ENCODE peak calls at places on chromosome 15, in eight cellular contexts. One of them, this sample, is unnamed.

GRCh38 chr15:56524915-56525314 is 60.0 kb upstream of the MNS1 start:
- DNase-seq in DMS153: no peak
- DNase-seq in breast epithelium: no peak
- DNase-seq in GM12865: no peak
- DNase-seq in amniotic stem cell: no peak
- DNase-seq in Caco-2: no peak
- DNase-seq in activated CD8-positive, alpha-beta memory T cell treated with anti-CD3 and anti-CD28 coated beads for 48 hours: no peak
- DNase-seq in COR-L47: no peak
- DNase-seq in this sample: no peak

GRCh38 chr15:52657338-52657737 is 21.9 kb downstream of the ATOSA start:
- DNase-seq in Caco-2: no peak
- DNase-seq in GM12865: no peak
- DNase-seq in DMS153: no peak
- DNase-seq in activated CD8-positive, alpha-beta memory T cell treated with anti-CD3 and anti-CD28 coated beads for 48 hours: no peak
- DNase-seq in breast epithelium: no peak
- DNase-seq in COR-L47: no peak
- DNase-seq in amniotic stem cell: peak; percentile 18
- DNase-seq in this sample: no peak

GRCh38 chr15:92922405-92923002 is 22.4 kb downstream of the CHD2 start:
- DNase-seq in GM12865: peak; percentile 41
- DNase-seq in amniotic stem cell: no peak
- DNase-seq in activated CD8-positive, alpha-beta memory T cell treated with anti-CD3 and anti-CD28 coated beads for 48 hours: no peak
- DNase-seq in COR-L47: no peak
- DNase-seq in Caco-2: no peak
- DNase-seq in breast epithelium: no peak
- DNase-seq in DMS153: no peak
- DNase-seq in this sample: no peak

GRCh38 chr15:96171271-96171739 is 159.2 kb upstream of the NR2F2 start:
- DNase-seq in amniotic stem cell: no peak
- DNase-seq in breast epithelium: no peak
- DNase-seq in COR-L47: no peak
- DNase-seq in GM12865: no peak
- DNase-seq in activated CD8-positive, alpha-beta memory T cell treated with anti-CD3 and anti-CD28 coated beads for 48 hours: no peak
- DNase-seq in Caco-2: peak; percentile 84
- DNase-seq in DMS153: no peak
- DNase-seq in this sample: no peak

GRCh38 chr15:66872394-66872793 is 170.4 kb downstream of the SMAD6 start:
- DNase-seq in activated CD8-positive, alpha-beta memory T cell treated with anti-CD3 and anti-CD28 coated beads for 48 hours: no peak
- DNase-seq in breast epithelium: no peak
- DNase-seq in amniotic stem cell: no peak
- DNase-seq in COR-L47: no peak
- DNase-seq in Caco-2: no peak
- DNase-seq in DMS153: no peak
- DNase-seq in GM12865: no peak
- DNase-seq in this sample: no peak

GRCh38 chr15:65829150-65829764 is 37.2 kb upstream of the DENND4A start:
- DNase-seq in breast epithelium: no peak
- DNase-seq in activated CD8-positive, alpha-beta memory T cell treated with anti-CD3 and anti-CD28 coated beads for 48 hours: no peak
- DNase-seq in DMS153: no peak
- DNase-seq in COR-L47: peak; percentile 36
- DNase-seq in GM12865: peak; percentile 61
- DNase-seq in amniotic stem cell: no peak
- DNase-seq in Caco-2: peak; percentile 32
- DNase-seq in this sample: no peak

GRCh38 chr15:64772964-64773363 is 2.4 kb downstream of the RBPMS2 start:
- DNase-seq in DMS153: no peak
- DNase-seq in GM12865: no peak
- DNase-seq in Caco-2: no peak
- DNase-seq in amniotic stem cell: no peak
- DNase-seq in COR-L47: no peak
- DNase-seq in breast epithelium: no peak
- DNase-seq in activated CD8-positive, alpha-beta memory T cell treated with anti-CD3 and anti-CD28 coated beads for 48 hours: no peak
- DNase-seq in this sample: no peak

GRCh38 chr15:50150851-50151250 is 31.1 kb upstream of the SLC27A2 start:
- DNase-seq in breast epithelium: no peak
- DNase-seq in activated CD8-positive, alpha-beta memory T cell treated with anti-CD3 and anti-CD28 coated beads for 48 hours: no peak
- DNase-seq in GM12865: no peak
- DNase-seq in DMS153: no peak
- DNase-seq in amniotic stem cell: no peak
- DNase-seq in COR-L47: no peak
- DNase-seq in Caco-2: no peak
- DNase-seq in this sample: no peak

GRCh38 chr15:100937171-100937570 is 18.0 kb downstream of the LRRK1 start:
- DNase-seq in amniotic stem cell: no peak
- DNase-seq in GM12865: no peak
- DNase-seq in breast epithelium: no peak
- DNase-seq in Caco-2: no peak
- DNase-seq in DMS153: no peak
- DNase-seq in activated CD8-positive, alpha-beta memory T cell treated with anti-CD3 and anti-CD28 coated beads for 48 hours: no peak
- DNase-seq in COR-L47: no peak
- DNase-seq in this sample: no peak

GRCh38 chr15:88256261-88257230 is at the start of gene NTRK3:
- DNase-seq in GM12865: no peak
- DNase-seq in DMS153: no peak
- DNase-seq in amniotic stem cell: no peak
- DNase-seq in Caco-2: no peak
- DNase-seq in COR-L47: no peak
- DNase-seq in activated CD8-positive, alpha-beta memory T cell treated with anti-CD3 and anti-CD28 coated beads for 48 hours: no peak
- DNase-seq in breast epithelium: no peak
- DNase-seq in this sample: no peak

GRCh38 chr15:77550275-77551251 is 82.1 kb downstream of the LINGO1 start:
- DNase-seq in activated CD8-positive, alpha-beta memory T cell treated with anti-CD3 and anti-CD28 coated beads for 48 hours: no peak
- DNase-seq in Caco-2: no peak
- DNase-seq in amniotic stem cell: no peak
- DNase-seq in COR-L47: no peak
- DNase-seq in breast epithelium: no peak
- DNase-seq in GM12865: no peak
- DNase-seq in DMS153: no peak
- DNase-seq in this sample: no peak

GRCh38 chr15:70486451-70487379 is 276.6 kb downstream of the UACA start:
- DNase-seq in Caco-2: no peak
- DNase-seq in breast epithelium: no peak
- DNase-seq in activated CD8-positive, alpha-beta memory T cell treated with anti-CD3 and anti-CD28 coated beads for 48 hours: peak; percentile 84
- DNase-seq in amniotic stem cell: no peak
- DNase-seq in COR-L47: no peak
- DNase-seq in GM12865: peak; percentile 95
- DNase-seq in DMS153: no peak
- DNase-seq in this sample: peak; percentile 83

GRCh38 chr15:65395567-65396185 is 17.9 kb upstream of the IGDCC3 start:
- DNase-seq in activated CD8-positive, alpha-beta memory T cell treated with anti-CD3 and anti-CD28 coated beads for 48 hours: no peak
- DNase-seq in COR-L47: no peak
- DNase-seq in GM12865: no peak
- DNase-seq in breast epithelium: no peak
- DNase-seq in DMS153: no peak
- DNase-seq in Caco-2: no peak
- DNase-seq in amniotic stem cell: no peak
- DNase-seq in this sample: no peak

GRCh38 chr15:51842852-51843737 is 13.6 kb downstream of the TMOD3 start:
- DNase-seq in amniotic stem cell: no peak
- DNase-seq in breast epithelium: no peak
- DNase-seq in Caco-2: peak; percentile 58
- DNase-seq in DMS153: no peak
- DNase-seq in activated CD8-positive, alpha-beta memory T cell treated with anti-CD3 and anti-CD28 coated beads for 48 hours: no peak
- DNase-seq in GM12865: peak; percentile 38
- DNase-seq in COR-L47: no peak
- DNase-seq in this sample: no peak

GRCh38 chr15:69595009-69595825 is 142.6 kb downstream of the RPLP1 start:
- DNase-seq in Caco-2: no peak
- DNase-seq in COR-L47: no peak
- DNase-seq in DMS153: no peak
- DNase-seq in breast epithelium: no peak
- DNase-seq in activated CD8-positive, alpha-beta memory T cell treated with anti-CD3 and anti-CD28 coated beads for 48 hours: no peak
- DNase-seq in amniotic stem cell: no peak
- DNase-seq in GM12865: no peak
- DNase-seq in this sample: no peak

GRCh38 chr15:98853593-98854420 is 153.8 kb downstream of the PGPEP1L start:
- DNase-seq in breast epithelium: no peak
- DNase-seq in activated CD8-positive, alpha-beta memory T cell treated with anti-CD3 and anti-CD28 coated beads for 48 hours: no peak
- DNase-seq in GM12865: no peak
- DNase-seq in COR-L47: no peak
- DNase-seq in Caco-2: no peak
- DNase-seq in amniotic stem cell: no peak
- DNase-seq in DMS153: no peak
- DNase-seq in this sample: no peak

GRCh38 chr15:51331141-51331540 is 7.3 kb downstream of the CYP19A1 start:
- DNase-seq in DMS153: no peak
- DNase-seq in COR-L47: no peak
- DNase-seq in GM12865: no peak
- DNase-seq in Caco-2: no peak
- DNase-seq in breast epithelium: no peak
- DNase-seq in amniotic stem cell: no peak
- DNase-seq in activated CD8-positive, alpha-beta memory T cell treated with anti-CD3 and anti-CD28 coated beads for 48 hours: no peak
- DNase-seq in this sample: no peak

GRCh38 chr15:42031211-42031915 is 10.5 kb upstream of the PLA2G4E start:
- DNase-seq in amniotic stem cell: no peak
- DNase-seq in breast epithelium: no peak
- DNase-seq in DMS153: no peak
- DNase-seq in Caco-2: no peak
- DNase-seq in GM12865: no peak
- DNase-seq in COR-L47: no peak
- DNase-seq in activated CD8-positive, alpha-beta memory T cell treated with anti-CD3 and anti-CD28 coated beads for 48 hours: no peak
- DNase-seq in this sample: no peak

GRCh38 chr15:29143293-29143692 is 126.3 kb downstream of the NSMCE3 start:
- DNase-seq in GM12865: no peak
- DNase-seq in DMS153: no peak
- DNase-seq in amniotic stem cell: no peak
- DNase-seq in activated CD8-positive, alpha-beta memory T cell treated with anti-CD3 and anti-CD28 coated beads for 48 hours: no peak
- DNase-seq in Caco-2: no peak
- DNase-seq in breast epithelium: no peak
- DNase-seq in COR-L47: no peak
- DNase-seq in this sample: no peak

GRCh38 chr15:31399544-31400171 is 73.0 kb downstream of the KLF13 start:
- DNase-seq in DMS153: no peak
- DNase-seq in GM12865: peak; percentile 29
- DNase-seq in Caco-2: no peak
- DNase-seq in amniotic stem cell: no peak
- DNase-seq in COR-L47: peak; percentile 85
- DNase-seq in activated CD8-positive, alpha-beta memory T cell treated with anti-CD3 and anti-CD28 coated beads for 48 hours: no peak
- DNase-seq in breast epithelium: no peak
- DNase-seq in this sample: peak; percentile 61

GRCh38 chr15:95857124-95857757 is 473.3 kb upstream of the NR2F2 start:
- DNase-seq in DMS153: no peak
- DNase-seq in amniotic stem cell: no peak
- DNase-seq in activated CD8-positive, alpha-beta memory T cell treated with anti-CD3 and anti-CD28 coated beads for 48 hours: no peak
- DNase-seq in Caco-2: no peak
- DNase-seq in breast epithelium: no peak
- DNase-seq in COR-L47: no peak
- DNase-seq in GM12865: no peak
- DNase-seq in this sample: no peak

GRCh38 chr15:94185547-94186236 is 45.7 kb upstream of the MCTP2 start:
- DNase-seq in Caco-2: no peak
- DNase-seq in GM12865: no peak
- DNase-seq in activated CD8-positive, alpha-beta memory T cell treated with anti-CD3 and anti-CD28 coated beads for 48 hours: no peak
- DNase-seq in DMS153: no peak
- DNase-seq in COR-L47: no peak
- DNase-seq in amniotic stem cell: no peak
- DNase-seq in breast epithelium: no peak
- DNase-seq in this sample: no peak